ENCODE peak calls at places on chromosomes 4 and X, in six cellular contexts. E is lower lobe of right lung, T is nephron progenitor cell, O is gastrocnemius medialis, M is K562, X is GM12865. S is an unnamed sample.

GRCh38 chrX:37905436-37906147 is 58.2 kb upstream of the DYNLT3 start:
- DNase-seq in M (no peak), T (peak), X (no peak), E (no peak), O (no peak), S (no peak)

GRCh38 chr4:77433102-77433733 is 172.4 kb upstream of the CXCL13 start:
- DNase-seq in X (peak), T (peak), M (peak), E (no peak), O (no peak), S (no peak)

GRCh38 chr4:100190643-100191600 is 654 bp upstream of the DDIT4L start:
- DNase-seq in E (no peak), X (no peak), M (no peak), O (peak), T (peak), S (no peak)

GRCh38 chr4:150063128-150063527 is 15.1 kb upstream of the DCLK2 start:
- DNase-seq in T (no peak), O (no peak), X (no peak), E (no peak), M (no peak), S (no peak)

GRCh38 chr4:8305851-8306361 is 36.4 kb downstream of the HTRA3 start:
- DNase-seq in M (no peak), X (no peak), E (peak), O (peak), T (no peak), S (peak)

GRCh38 chrX:140038842-140039241 is 73.5 kb upstream of the CXorf66 start:
- DNase-seq in T (no peak), X (no peak), M (no peak), E (no peak), O (no peak), S (no peak)

GRCh38 chrX:118221733-118222132 is 105.1 kb upstream of the KLHL13 start:
- DNase-seq in M (no peak), T (no peak), X (no peak), O (no peak), E (no peak), S (no peak)

GRCh38 chrX:40646489-40647306 is 663 bp downstream of the CXorf38 start:
- DNase-seq in O (peak), E (peak), M (peak), T (peak), X (peak), S (peak)

GRCh38 chrX:46647251-46647650 is 73.7 kb downstream of the CHST7 start:
- DNase-seq in M (no peak), T (no peak), X (no peak), E (no peak), O (no peak), S (no peak)

GRCh38 chr4:19227701-19228100 is 1024.0 kb upstream of the SLIT2 start:
- DNase-seq in O (no peak), M (no peak), E (no peak), X (no peak), T (no peak), S (no peak)

GRCh38 chr4:6772223-6772928 is 10.2 kb upstream of the KIAA0232 start:
- DNase-seq in O (no peak), E (no peak), M (no peak), X (no peak), T (no peak), S (no peak)

GRCh38 chr4:169030575-169030982 is 20.5 kb upstream of the CBR4 start:
- DNase-seq in X (no peak), E (no peak), O (no peak), M (no peak), T (no peak), S (no peak)

GRCh38 chr4:13544556-13545393 is 467 bp upstream of the NKX3-2 start:
- DNase-seq in O (no peak), T (peak), M (peak), X (peak), E (peak), S (no peak)

GRCh38 chr4:56843421-56843899 is 22.0 kb upstream of the SPINK2 start:
- DNase-seq in O (no peak), X (no peak), E (peak), M (peak), T (no peak), S (no peak)

GRCh38 chrX:17374619-17375360 is at the start of gene NHS:
- DNase-seq in O (peak), X (no peak), T (peak), E (peak), M (peak), S (peak)

GRCh38 chr4:288891-289290 is 16.4 kb downstream of the ZNF732 start:
- DNase-seq in X (no peak), E (no peak), M (no peak), O (no peak), T (no peak), S (no peak)

GRCh38 chr4:171813195-171813955 is at the start of gene GALNTL6:
- DNase-seq in T (peak), M (no peak), O (no peak), E (peak), X (peak), S (peak)

GRCh38 chr4:167713756-167714155 is 378.6 kb upstream of the ANXA10 start:
- DNase-seq in M (no peak), X (no peak), T (no peak), O (no peak), E (no peak), S (no peak)

GRCh38 chr4:165343353-165344191 is 16.1 kb downstream of the MSMO1 start:
- DNase-seq in T (no peak), M (no peak), E (no peak), O (no peak), X (peak), S (no peak)

GRCh38 chr4:105894570-105895323 is 524 bp upstream of the NPNT start:
- DNase-seq in O (no peak), T (no peak), E (peak), M (no peak), X (peak), S (no peak)

DNA sequence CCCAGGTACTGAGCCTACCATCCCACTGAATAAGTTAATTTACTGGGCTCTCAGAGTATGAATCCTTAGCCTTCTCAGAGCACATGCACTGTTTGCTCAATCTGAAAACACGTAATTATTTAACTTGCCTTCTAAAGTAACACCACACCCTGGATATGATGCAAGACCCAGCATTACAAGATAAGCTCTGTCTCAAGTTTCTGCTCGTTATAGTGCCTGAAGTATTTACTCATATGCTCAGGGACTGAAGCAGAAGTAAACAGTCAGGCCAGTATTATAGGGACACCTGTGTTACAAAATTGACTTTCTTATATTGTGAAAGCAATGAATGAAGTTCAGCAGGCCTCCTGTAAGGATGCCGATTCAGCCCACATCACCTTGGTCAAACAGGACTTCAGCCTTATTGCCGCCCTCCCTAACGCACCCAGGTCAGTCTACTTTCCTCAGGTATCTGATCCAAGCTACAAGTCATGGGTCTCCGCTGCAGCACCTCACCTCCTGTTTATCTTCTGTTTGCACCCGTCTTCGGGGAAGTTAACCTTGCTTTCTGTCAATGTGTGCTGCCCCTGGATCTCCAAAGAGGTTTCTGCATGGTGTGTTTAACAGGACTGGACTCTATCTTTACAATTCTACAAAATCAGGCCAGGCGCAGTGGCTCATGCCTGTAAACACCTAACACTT is 42.9 kb upstream of the KLF3 start:
- DNase-seq in E (no peak), M (peak), T (no peak), O (peak), X (no peak), S (no peak)
- TF ChIP-seq CTCF in E (no peak), M (no peak), T (no peak), O (no peak), X (no peak), S (no peak)

DNA sequence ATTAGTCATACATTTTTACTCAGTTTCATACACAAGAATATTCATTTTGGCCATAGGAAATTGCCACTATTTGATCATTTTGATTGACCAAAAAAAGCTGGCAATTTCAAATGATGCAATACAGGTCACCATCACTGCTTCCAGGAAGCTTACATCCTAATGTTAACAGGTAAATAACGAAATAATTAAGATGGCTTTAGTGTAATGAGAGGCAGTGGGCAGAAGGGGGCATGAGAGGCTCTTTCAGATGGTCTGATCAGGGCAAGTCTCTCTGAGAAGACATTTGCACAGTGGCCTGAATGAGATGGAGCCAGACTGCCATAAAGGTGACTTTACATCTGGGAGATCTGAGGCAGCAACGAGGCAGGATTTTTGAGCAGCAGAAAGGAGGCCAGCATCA is 170.7 kb downstream of the SLIT2 start:
- DNase-seq in E (no peak), T (peak), O (no peak), X (peak), M (peak), S (no peak)
- TF ChIP-seq CTCF in E (peak), T (peak), O (no peak), X (peak), M (peak), S (peak)

DNA sequence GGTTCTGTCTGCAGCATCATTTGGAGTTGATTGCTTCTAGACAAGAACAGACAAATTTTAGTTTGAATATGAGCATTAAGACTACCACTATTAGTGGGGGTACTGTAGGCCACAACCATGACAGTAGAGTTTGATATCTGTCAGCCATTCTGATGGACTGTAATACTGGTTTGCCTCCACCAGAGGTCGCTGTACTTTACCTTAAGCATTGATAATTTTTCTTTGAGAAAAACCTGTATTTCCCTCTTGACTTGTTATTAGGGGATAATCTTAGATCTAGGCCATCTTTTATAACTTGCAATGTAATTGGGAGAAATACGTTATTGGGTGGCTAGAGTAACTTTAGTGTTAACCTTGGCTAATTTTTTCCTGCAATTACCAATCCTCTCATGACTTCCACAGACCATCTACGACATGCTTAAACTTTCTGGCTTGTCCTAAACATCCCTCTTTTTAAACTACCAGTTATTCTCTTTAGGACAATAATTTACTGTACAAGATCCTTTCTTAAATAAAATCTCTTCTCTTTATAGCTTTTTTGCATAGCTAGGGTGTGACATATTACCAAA is 562.4 kb downstream of the MAGEB5 start:
- DNase-seq in X (no peak), M (no peak), T (no peak), O (no peak), E (no peak), S (no peak)
- TF ChIP-seq CTCF in X (no peak), M (peak), T (no peak), O (peak), E (no peak), S (peak)

DNA sequence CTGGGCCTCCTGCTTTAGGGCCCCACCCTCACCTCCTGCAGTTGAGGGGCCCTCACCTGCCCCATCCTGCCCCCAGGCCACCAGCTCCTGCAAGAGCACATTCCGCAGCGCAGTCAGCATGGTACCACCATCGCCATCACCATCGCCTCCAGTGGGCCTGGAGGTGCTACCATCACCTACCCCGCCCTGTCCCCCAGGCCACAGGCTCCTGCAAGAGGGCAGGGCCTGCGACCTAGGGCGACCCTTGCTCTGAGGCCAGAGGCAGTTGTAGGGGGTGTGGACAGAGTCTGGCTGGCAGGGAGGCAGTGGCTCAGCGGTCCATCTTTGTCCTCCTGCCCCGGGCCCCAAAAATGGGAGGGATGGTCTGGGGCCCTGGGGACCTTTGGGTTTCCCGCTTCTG is 3.9 kb upstream of the HAUS7 start:
- DNase-seq in M (no peak), X (no peak), E (no peak), T (no peak), O (no peak), S (no peak)
- TF ChIP-seq CTCF in M (no peak), X (no peak), E (no peak), T (no peak), O (no peak), S (no peak)

S was measured in psoas muscle.